ENCODE peak calls at places on chromosomes 13 and 19, in six cellular contexts. E is stimulated activated CD8-positive, alpha-beta memory T cell treated with anti-CD3 and anti-CD28 coated beads, Interleukin-2, amount 100 ng/mL, for 48 hours; I is brain microvascular endothelial cell; T is ureter; D is A549; Y is AG08396. M is an unnamed sample.

GRCh38 chr13:97241761-97242160 is 19.6 kb downstream of the MBNL2 start:
- DNase-seq in E (no peak), I (no peak), T (no peak), D (no peak), Y (no peak), M (no peak)

GRCh38 chr13:67557118-67557517 is 327.0 kb upstream of the PCDH9 start:
- DNase-seq in E (no peak), I (no peak), T (no peak), D (no peak), Y (no peak), M (no peak)

GRCh38 chr19:46718157-46718933 is 1.4 kb upstream of the PRKD2 start:
- DNase-seq in E (peak; percentile 40), I (no peak), T (no peak), D (peak; percentile 63), Y (no peak), M (no peak)

GRCh38 chr19:1206063-1206732 is 620 bp downstream of the STK11 start:
- DNase-seq in E (no peak), I (no peak), T (peak; percentile 47), D (no peak), Y (no peak), M (no peak)

GRCh38 chr13:99908129-99908805 is 63.3 kb downstream of the ZIC5 start:
- DNase-seq in E (no peak), I (no peak), T (no peak), D (peak; percentile 11), Y (no peak), M (no peak)

GRCh38 chr19:55080121-55080914 is 4.6 kb downstream of the EPS8L1 start:
- DNase-seq in E (no peak), I (peak; percentile 51), T (peak; percentile 77), D (peak; percentile 89), Y (peak; percentile 91), M (peak; percentile 80)

GRCh38 chr19:46076951-46077814 is 36.4 kb upstream of the IGFL4 start:
- DNase-seq in E (peak; percentile 20), I (peak; percentile 76), T (peak; percentile 50), D (peak; percentile 90), Y (peak; percentile 85), M (peak; percentile 90)

GRCh38 chr19:15429825-15430467 is 11.2 kb upstream of the AKAP8L start:
- DNase-seq in E (no peak), I (no peak), T (no peak), D (no peak), Y (no peak), M (no peak)

GRCh38 chr19:55255618-55256423 is 3.0 kb downstream of the PPP6R1 start:
- DNase-seq in E (peak; percentile 50), I (peak; percentile 15), T (no peak), D (peak; percentile 58), Y (peak; percentile 58), M (no peak)

GRCh38 chr13:49869514-49869913 is 66.6 kb downstream of the SPRYD7 start:
- DNase-seq in E (no peak), I (peak; percentile 40), T (no peak), D (peak; percentile 55), Y (no peak), M (peak; percentile 19)

GRCh38 chr13:91719033-91719432 is 320.6 kb downstream of the GPC5 start:
- DNase-seq in E (no peak), I (peak; percentile 9), T (no peak), D (peak; percentile 0), Y (no peak), M (no peak)

GRCh38 chr13:50198508-50198907 is 183.3 kb downstream of the KCNRG start:
- DNase-seq in E (no peak), I (peak; percentile 39), T (no peak), D (no peak), Y (no peak), M (peak; percentile 30)

GRCh38 chr19:19550454-19550842 is 12.4 kb downstream of the CILP2 start:
- DNase-seq in E (no peak), I (no peak), T (no peak), D (no peak), Y (no peak), M (peak; percentile 48)

GRCh38 chr19:48418317-48419064 is 25.0 kb downstream of the GRIN2D start:
- DNase-seq in E (no peak), I (no peak), T (no peak), D (peak; percentile 58), Y (no peak), M (no peak)

GRCh38 chr13:97018029-97018819 is 23.9 kb upstream of the OXGR1 start:
- DNase-seq in E (no peak), I (peak; percentile 66), T (no peak), D (peak; percentile 46), Y (peak; percentile 35), M (peak; percentile 69)

GRCh38 chr13:98274921-98275487 is 97.9 kb upstream of the RNF113B start:
- DNase-seq in E (no peak), I (peak; percentile 43), T (no peak), D (no peak), Y (no peak), M (no peak)

GRCh38 chr19:30744741-30745475 is 372.7 kb downstream of the ZNF536 start:
- DNase-seq in E (no peak), I (no peak), T (no peak), D (no peak), Y (no peak), M (no peak)

GRCh38 chr13:37616131-37616530 is 17.6 kb upstream of the POSTN start:
- DNase-seq in E (no peak), I (peak; percentile 22), T (no peak), D (no peak), Y (peak; percentile 3), M (peak; percentile 8)

GRCh38 chr19:2273356-2274184 is 8.4 kb downstream of the PEAK3 start:
- DNase-seq in E (peak; percentile 81), I (no peak), T (peak; percentile 76), D (peak; percentile 86), Y (peak; percentile 88), M (peak; percentile 89)

GRCh38 chr19:48629599-48630288 is 7.4 kb downstream of the DBP start:
- DNase-seq in E (no peak), I (peak; percentile 56), T (peak; percentile 72), D (no peak), Y (no peak), M (no peak)

GRCh38 chr13:66501187-66501586 is 728.9 kb downstream of the PCDH9 start:
- DNase-seq in E (no peak), I (no peak), T (no peak), D (peak; percentile 7), Y (no peak), M (peak; percentile 9)

GRCh38 chr19:6271721-6272410 is 7.9 kb downstream of the MLLT1 start:
- DNase-seq in E (no peak), I (no peak), T (peak; percentile 85), D (no peak), Y (peak; percentile 84), M (peak; percentile 93)

GRCh38 chr19:50418186-50419021 is at the start of gene SPIB:
- DNase-seq in E (no peak), I (no peak), T (no peak), D (no peak), Y (no peak), M (no peak)

GRCh38 chr13:29676535-29676934 is 81.0 kb upstream of the SLC7A1 start:
- DNase-seq in E (no peak), I (peak; percentile 6), T (no peak), D (peak; percentile 3), Y (peak; percentile 8), M (peak; percentile 48)

GRCh38 chr13:33366469-33367062 is 81.0 kb upstream of the STARD13 start:
- DNase-seq in E (no peak), I (no peak), T (no peak), D (no peak), Y (no peak), M (no peak)

GRCh38 chr19:1016647-1017114 is 4.2 kb downstream of the TMEM259 start:
- DNase-seq in E (no peak), I (peak; percentile 59), T (no peak), D (peak; percentile 60), Y (no peak), M (peak; percentile 56)

GRCh38 chr13:95207769-95208366 is 93.4 kb downstream of the ABCC4 start:
- DNase-seq in E (no peak), I (no peak), T (no peak), D (no peak), Y (no peak), M (no peak)

GRCh38 chr13:26693749-26694463 is 66.7 kb downstream of the GPR12 start:
- DNase-seq in E (no peak), I (no peak), T (no peak), D (no peak), Y (no peak), M (no peak)

GRCh38 chr13:27556109-27556508 is 64.2 kb downstream of the LNX2 start:
- DNase-seq in E (no peak), I (peak; percentile 81), T (no peak), D (peak; percentile 5), Y (peak; percentile 19), M (no peak)

GRCh38 chr13:25652764-25653163 is 281.0 kb downstream of the ATP8A2 start:
- DNase-seq in E (no peak), I (no peak), T (no peak), D (no peak), Y (no peak), M (no peak)

GRCh38 chr19:30312582-30313352 is 59.4 kb upstream of the ZNF536 start:
- DNase-seq in E (no peak), I (no peak), T (no peak), D (no peak), Y (no peak), M (no peak)

GRCh38 chr19:28066988-28067387 is 1146.0 kb downstream of the UQCRFS1 start:
- DNase-seq in E (no peak), I (no peak), T (no peak), D (no peak), Y (no peak), M (no peak)